ENCODE peak calls at places on chromosomes 3 and 15, in four cellular contexts. One of them, this sample, is unnamed.

GRCh38 chr3:17179381-17180205 is 294.8 kb downstream of the PLCL2 start:
- DNase-seq in AG09309: no peak
- DNase-seq in NCI-H2081: peak
- DNase-seq in A172: no peak
- DNase-seq in this sample: no peak

GRCh38 chr3:59766165-59766872 is 716.5 kb upstream of the CFAP20DC start:
- DNase-seq in A172: no peak
- DNase-seq in AG09309: peak
- DNase-seq in NCI-H2081: no peak
- DNase-seq in this sample: no peak

GRCh38 chr3:151568095-151568685 is 107.3 kb upstream of the IGSF10 start:
- DNase-seq in A172: no peak
- DNase-seq in AG09309: no peak
- DNase-seq in NCI-H2081: peak
- DNase-seq in this sample: no peak

GRCh38 chr3:143769663-143770062 is 78.6 kb downstream of the SLC9A9 start:
- DNase-seq in AG09309: peak
- DNase-seq in A172: no peak
- DNase-seq in NCI-H2081: no peak
- DNase-seq in this sample: no peak

GRCh38 chr3:141465221-141465620 is 21.6 kb upstream of the RASA2 start:
- DNase-seq in NCI-H2081: peak
- DNase-seq in A172: no peak
- DNase-seq in AG09309: no peak
- DNase-seq in this sample: no peak

GRCh38 chr3:46713898-46714552 is 3.6 kb downstream of the PRSS50 start:
- DNase-seq in AG09309: no peak
- DNase-seq in A172: peak
- DNase-seq in NCI-H2081: no peak
- DNase-seq in this sample: no peak

GRCh38 chr3:69051796-69052566 is at the start of gene TMF1:
- DNase-seq in NCI-H2081: no peak
- DNase-seq in A172: peak
- DNase-seq in AG09309: peak
- DNase-seq in this sample: peak

GRCh38 chr3:168272343-168272984 is 176.7 kb upstream of the GOLIM4 start:
- DNase-seq in A172: no peak
- DNase-seq in AG09309: no peak
- DNase-seq in NCI-H2081: no peak
- DNase-seq in this sample: no peak

GRCh38 chr3:123084738-123085237 is 18.0 kb downstream of the PDIA5 start:
- DNase-seq in AG09309: no peak
- DNase-seq in NCI-H2081: no peak
- DNase-seq in A172: no peak
- DNase-seq in this sample: no peak

GRCh38 chr15:100029868-100030479 is 296.7 kb upstream of the LYSMD4 start:
- DNase-seq in NCI-H2081: no peak
- DNase-seq in A172: no peak
- DNase-seq in AG09309: no peak
- DNase-seq in this sample: no peak

GRCh38 chr3:94234177-94234788 is 171.4 kb downstream of the NSUN3 start:
- DNase-seq in NCI-H2081: peak
- DNase-seq in A172: peak
- DNase-seq in AG09309: no peak
- DNase-seq in this sample: no peak

GRCh38 chr3:127544151-127544805 is 46.3 kb downstream of the TPRA1 start:
- DNase-seq in A172: peak
- DNase-seq in NCI-H2081: peak
- DNase-seq in AG09309: peak
- DNase-seq in this sample: peak

GRCh38 chr3:187919018-187919417 is 173.8 kb upstream of the BCL6 start:
- DNase-seq in A172: no peak
- DNase-seq in AG09309: no peak
- DNase-seq in NCI-H2081: no peak
- DNase-seq in this sample: no peak

This sample was measured in non-pigmented ciliary epithelial cell.